ENCODE peak calls at places on chromosomes 7 and 10, in six cellular contexts. One of them, this sample, is unnamed.

GRCh38 chr7:80313067-80313626 is 178.5 kb downstream of the GNAI1 start:
- DNase-seq in chondrocyte: no peak
- DNase-seq in psoas muscle: no peak
- DNase-seq in GM23338: no peak
- DNase-seq in CD4-positive, alpha-beta T cell: no peak
- DNase-seq in RWPE1: no peak
- DNase-seq in this sample: no peak

GRCh38 chr7:41007351-41007751 is 695.5 kb downstream of the INHBA start:
- DNase-seq in chondrocyte: no peak
- DNase-seq in psoas muscle: no peak
- DNase-seq in CD4-positive, alpha-beta T cell: no peak
- DNase-seq in GM23338: no peak
- DNase-seq in RWPE1: no peak
- DNase-seq in this sample: no peak

GRCh38 chr10:387949-388660 is 252.8 kb downstream of the ZMYND11 start:
- DNase-seq in CD4-positive, alpha-beta T cell: no peak
- DNase-seq in chondrocyte: no peak
- DNase-seq in psoas muscle: no peak
- DNase-seq in RWPE1: no peak
- DNase-seq in GM23338: no peak
- DNase-seq in this sample: no peak

GRCh38 chr10:43250925-43251663 is 15.8 kb downstream of the RASGEF1A start:
- DNase-seq in GM23338: no peak
- DNase-seq in psoas muscle: peak; percentile 34
- DNase-seq in CD4-positive, alpha-beta T cell: no peak
- DNase-seq in RWPE1: no peak
- DNase-seq in chondrocyte: no peak
- DNase-seq in this sample: peak; percentile 6

GRCh38 chr7:106125417-106125816 is 13.3 kb upstream of the SYPL1 start:
- DNase-seq in CD4-positive, alpha-beta T cell: no peak
- DNase-seq in RWPE1: no peak
- DNase-seq in chondrocyte: no peak
- DNase-seq in GM23338: no peak
- DNase-seq in psoas muscle: no peak
- DNase-seq in this sample: no peak

GRCh38 chr7:33108931-33109757 is at the start of gene RP9:
- DNase-seq in CD4-positive, alpha-beta T cell: peak; percentile 65
- DNase-seq in RWPE1: peak; percentile 62
- DNase-seq in GM23338: peak; percentile 95
- DNase-seq in psoas muscle: peak; percentile 84
- DNase-seq in chondrocyte: no peak
- DNase-seq in this sample: peak; percentile 86

GRCh38 chr7:127873151-127873550 is 158.1 kb downstream of the LRRC4 start:
- DNase-seq in CD4-positive, alpha-beta T cell: no peak
- DNase-seq in psoas muscle: no peak
- DNase-seq in RWPE1: no peak
- DNase-seq in chondrocyte: no peak
- DNase-seq in GM23338: no peak
- DNase-seq in this sample: no peak

GRCh38 chr10:77284797-77285196 is 352.8 kb downstream of the KCNMA1 start:
- DNase-seq in CD4-positive, alpha-beta T cell: no peak
- DNase-seq in RWPE1: no peak
- DNase-seq in chondrocyte: no peak
- DNase-seq in GM23338: no peak
- DNase-seq in psoas muscle: no peak
- DNase-seq in this sample: no peak

GRCh38 chr7:151808296-151809155 is 68.4 kb downstream of the PRKAG2 start:
- DNase-seq in RWPE1: peak; percentile 89
- DNase-seq in GM23338: no peak
- DNase-seq in CD4-positive, alpha-beta T cell: no peak
- DNase-seq in chondrocyte: peak; percentile 82
- DNase-seq in psoas muscle: peak; percentile 53
- DNase-seq in this sample: no peak

GRCh38 chr10:37906382-37906781 is 49.0 kb upstream of the ZNF248 start:
- DNase-seq in CD4-positive, alpha-beta T cell: no peak
- DNase-seq in RWPE1: no peak
- DNase-seq in GM23338: no peak
- DNase-seq in chondrocyte: no peak
- DNase-seq in psoas muscle: no peak
- DNase-seq in this sample: no peak
- TF ChIP-seq CTCF in CD4-positive, alpha-beta T cell: no peak
- TF ChIP-seq CTCF in RWPE1: no peak
- TF ChIP-seq CTCF in GM23338: no peak
- TF ChIP-seq CTCF in chondrocyte: no peak
- TF ChIP-seq CTCF in psoas muscle: no peak
- TF ChIP-seq CTCF in this sample: no peak

DNA sequence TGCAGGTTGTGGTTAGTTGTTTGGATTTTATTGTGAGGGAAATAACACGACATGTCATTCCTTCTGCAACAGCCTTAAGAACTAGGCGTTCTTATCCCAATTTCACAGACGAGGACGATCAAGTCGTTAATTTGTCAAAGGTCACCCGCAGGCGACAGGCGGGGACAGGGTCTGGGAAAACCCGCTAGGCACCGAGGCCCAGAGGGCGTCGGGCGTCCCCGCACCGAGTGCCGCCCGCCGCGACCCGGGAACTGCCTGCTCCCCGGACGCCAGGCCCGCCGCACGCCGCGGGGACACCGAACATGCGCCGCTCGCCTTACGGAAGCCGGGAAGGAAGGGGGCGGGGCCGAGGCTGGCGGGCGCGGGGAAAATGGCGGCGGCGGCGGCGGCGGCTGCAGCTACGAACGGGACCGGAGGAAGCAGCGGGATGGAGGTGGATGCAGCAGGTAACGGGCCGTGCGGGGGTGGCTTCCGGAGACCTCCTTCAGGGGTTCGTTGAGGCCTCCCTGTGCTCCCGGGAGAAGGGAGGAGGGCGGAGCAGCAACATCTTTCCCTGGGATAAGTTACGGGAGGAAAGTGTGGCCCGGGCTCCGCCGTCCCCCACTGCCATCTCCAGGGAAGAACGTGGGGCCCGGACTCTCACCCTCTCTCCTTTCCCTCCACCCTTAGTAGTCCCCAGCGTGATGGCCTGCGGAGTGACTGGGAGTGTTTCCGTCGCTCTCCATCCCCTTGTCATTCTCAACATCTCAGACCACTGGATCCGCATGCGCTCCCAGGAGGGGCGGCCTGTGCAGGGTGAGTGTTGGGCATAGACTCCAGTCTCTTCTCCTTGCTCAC is at the start of gene COPS6:
- DNase-seq in CD4-positive, alpha-beta T cell: peak; percentile 80
- DNase-seq in psoas muscle: peak; percentile 94
- DNase-seq in GM23338: peak; percentile 86
- DNase-seq in chondrocyte: no peak
- DNase-seq in RWPE1: peak; percentile 59
- DNase-seq in this sample: peak; percentile 83
- TF ChIP-seq CTCF in CD4-positive, alpha-beta T cell: no peak
- TF ChIP-seq CTCF in psoas muscle: no peak
- TF ChIP-seq CTCF in GM23338: no peak
- TF ChIP-seq CTCF in chondrocyte: no peak
- TF ChIP-seq CTCF in RWPE1: no peak
- TF ChIP-seq CTCF in this sample: no peak

GRCh38 chr10:79178614-79179403 is 110.0 kb downstream of the ZMIZ1 start:
- DNase-seq in GM23338: no peak
- DNase-seq in chondrocyte: no peak
- DNase-seq in RWPE1: no peak
- DNase-seq in psoas muscle: peak; percentile 68
- DNase-seq in CD4-positive, alpha-beta T cell: no peak
- DNase-seq in this sample: no peak

GRCh38 chr10:79178070-79178576 is 109.4 kb downstream of the ZMIZ1 start:
- DNase-seq in GM23338: no peak
- DNase-seq in chondrocyte: no peak
- DNase-seq in psoas muscle: no peak
- DNase-seq in CD4-positive, alpha-beta T cell: no peak
- DNase-seq in RWPE1: no peak
- DNase-seq in this sample: no peak

GRCh38 chr10:79180619-79181221 is 112.0 kb downstream of the ZMIZ1 start:
- DNase-seq in GM23338: no peak
- DNase-seq in chondrocyte: no peak
- DNase-seq in RWPE1: no peak
- DNase-seq in psoas muscle: no peak
- DNase-seq in CD4-positive, alpha-beta T cell: no peak
- DNase-seq in this sample: no peak

GRCh38 chr10:79181227-79181626 is 112.5 kb downstream of the ZMIZ1 start:
- DNase-seq in psoas muscle: no peak
- DNase-seq in RWPE1: no peak
- DNase-seq in CD4-positive, alpha-beta T cell: no peak
- DNase-seq in chondrocyte: no peak
- DNase-seq in GM23338: no peak
- DNase-seq in this sample: no peak

DNA sequence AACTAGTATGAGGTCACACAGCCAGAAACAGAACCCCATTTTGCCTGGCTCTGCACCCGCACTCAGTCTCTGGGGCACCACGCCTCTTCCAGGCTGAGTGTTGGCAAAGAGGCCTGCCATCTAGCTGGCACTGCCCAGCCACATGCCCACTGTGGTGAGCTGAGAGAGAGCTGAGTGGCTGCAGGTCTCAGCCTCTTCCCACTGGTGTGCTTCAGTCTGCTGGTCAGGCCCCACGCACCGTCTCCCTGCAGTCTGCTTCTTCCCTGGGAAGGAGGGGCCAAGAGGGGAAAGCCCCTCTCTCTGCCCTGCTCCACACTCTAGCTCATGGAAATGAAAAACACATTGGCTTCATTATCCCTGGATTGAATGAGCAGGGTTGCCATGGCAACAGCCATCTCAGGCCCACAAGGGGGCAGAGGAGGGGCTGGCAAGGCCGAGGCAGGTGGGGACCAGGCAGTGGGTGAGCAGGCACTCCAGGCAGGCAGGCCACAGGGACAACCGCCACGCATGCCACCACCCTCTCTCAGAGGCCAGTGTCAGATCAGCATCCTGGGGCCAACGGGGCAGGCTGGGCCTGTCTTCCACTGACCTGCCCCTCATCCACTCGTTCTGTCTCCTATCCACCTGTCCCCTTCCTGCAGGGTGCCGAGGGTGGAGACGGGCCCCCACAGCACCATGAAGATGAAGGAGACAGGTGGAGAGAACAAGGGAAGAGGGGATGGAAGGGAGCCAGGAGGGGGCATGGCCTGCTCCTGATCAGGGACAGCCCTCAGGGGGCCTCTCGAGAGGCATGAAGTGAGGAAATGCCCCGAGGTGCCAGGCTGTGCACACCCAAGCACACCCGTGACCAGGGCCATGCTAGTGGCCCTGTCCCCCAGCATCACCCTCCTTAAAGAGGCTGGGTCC is 110.9 kb downstream of the ZMIZ1 start:
- DNase-seq in chondrocyte: no peak
- DNase-seq in CD4-positive, alpha-beta T cell: no peak
- DNase-seq in GM23338: peak; percentile 77
- DNase-seq in psoas muscle: no peak
- DNase-seq in RWPE1: no peak
- DNase-seq in this sample: no peak
- TF ChIP-seq CTCF in chondrocyte: peak; percentile 28
- TF ChIP-seq CTCF in CD4-positive, alpha-beta T cell: no peak
- TF ChIP-seq CTCF in GM23338: peak; percentile 25
- TF ChIP-seq CTCF in psoas muscle: no peak
- TF ChIP-seq CTCF in RWPE1: no peak
- TF ChIP-seq CTCF in this sample: no peak

DNA sequence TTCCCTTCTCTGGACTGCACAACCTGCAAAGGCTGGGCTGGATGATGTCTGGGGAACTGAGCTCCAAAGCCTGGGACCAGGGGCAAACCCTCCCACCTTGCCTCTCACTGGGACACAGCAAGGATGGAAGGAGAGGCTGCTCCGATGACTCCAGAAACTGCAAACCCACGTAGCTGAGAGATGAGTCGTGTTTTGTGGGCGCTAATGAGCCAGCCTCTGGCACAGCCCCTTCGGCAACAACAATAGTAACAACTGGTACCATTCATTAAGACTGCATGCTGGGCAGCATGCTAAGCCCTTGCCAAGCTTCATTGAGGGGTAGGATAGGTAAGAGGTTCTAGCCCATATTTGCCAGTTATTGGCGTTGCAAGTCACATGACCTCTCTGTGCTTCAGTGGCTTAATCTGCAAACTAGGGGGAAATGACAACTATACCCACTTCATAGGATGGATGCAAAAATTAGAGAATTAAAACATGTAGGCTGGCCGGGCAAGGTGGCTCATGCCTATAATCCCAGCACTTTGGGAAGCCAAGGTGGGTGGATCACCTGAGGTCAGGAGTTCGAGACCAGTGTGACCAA is 145.9 kb downstream of the SH3PXD2A start:
- DNase-seq in CD4-positive, alpha-beta T cell: no peak
- DNase-seq in GM23338: no peak
- DNase-seq in RWPE1: peak; percentile 80
- DNase-seq in psoas muscle: no peak
- DNase-seq in chondrocyte: no peak
- DNase-seq in this sample: no peak
- TF ChIP-seq CTCF in CD4-positive, alpha-beta T cell: no peak
- TF ChIP-seq CTCF in GM23338: no peak
- TF ChIP-seq CTCF in RWPE1: no peak
- TF ChIP-seq CTCF in psoas muscle: no peak
- TF ChIP-seq CTCF in chondrocyte: no peak
- TF ChIP-seq CTCF in this sample: no peak

GRCh38 chr10:108877130-108877529 is 1046.2 kb downstream of the XPNPEP1 start:
- DNase-seq in CD4-positive, alpha-beta T cell: no peak
- DNase-seq in chondrocyte: no peak
- DNase-seq in RWPE1: no peak
- DNase-seq in psoas muscle: no peak
- DNase-seq in GM23338: no peak
- DNase-seq in this sample: no peak
- TF ChIP-seq CTCF in CD4-positive, alpha-beta T cell: no peak
- TF ChIP-seq CTCF in chondrocyte: no peak
- TF ChIP-seq CTCF in RWPE1: no peak
- TF ChIP-seq CTCF in psoas muscle: no peak
- TF ChIP-seq CTCF in GM23338: no peak
- TF ChIP-seq CTCF in this sample: no peak

GRCh38 chr7:92134271-92135099 is at the start of gene CYP51A1:
- DNase-seq in CD4-positive, alpha-beta T cell: peak; percentile 84
- DNase-seq in psoas muscle: peak; percentile 93
- DNase-seq in GM23338: peak; percentile 93
- DNase-seq in chondrocyte: peak; percentile 96
- DNase-seq in RWPE1: peak; percentile 89
- DNase-seq in this sample: peak; percentile 74
- TF ChIP-seq CTCF in CD4-positive, alpha-beta T cell: no peak
- TF ChIP-seq CTCF in psoas muscle: no peak
- TF ChIP-seq CTCF in GM23338: peak; percentile 10
- TF ChIP-seq CTCF in chondrocyte: peak; percentile 41
- TF ChIP-seq CTCF in RWPE1: no peak
- TF ChIP-seq CTCF in this sample: no peak